ENCODE peak calls at places on chromosomes 4 and X, in five cellular contexts. X is HepG2, V is upper lobe of left lung, L is GM12878, S is K562. W is an unnamed sample.

GRCh38 chrX:66038115-66038514 is 1.8 kb downstream of the VSIG4 start:
- ATAC-seq in X (no peak), V (no peak), L (no peak), S (no peak), W (peak; percentile 39)

GRCh38 chr4:1053080-1053661 is 41.7 kb downstream of the FGFRL1 start:
- ATAC-seq in X (no peak), V (peak; percentile 22), L (no peak), S (no peak), W (no peak)

GRCh38 chrX:12894074-12894691 is 12.2 kb upstream of the TLR8 start:
- ATAC-seq in X (peak; percentile 64), V (peak; percentile 50), L (peak; percentile 61), S (peak; percentile 80), W (peak; percentile 48)

GRCh38 chr4:132396636-132397035 is 752.5 kb upstream of the PCDH10 start:
- ATAC-seq in X (no peak), V (no peak), L (no peak), S (no peak), W (no peak)

GRCh38 chrX:67583171-67583570 is 39.4 kb downstream of the AR start:
- ATAC-seq in X (no peak), V (no peak), L (no peak), S (no peak), W (no peak)

GRCh38 chr4:81627617-81628016 is 155.9 kb upstream of the RASGEF1B start:
- ATAC-seq in X (peak; percentile 87), V (no peak), L (no peak), S (no peak), W (no peak)

GRCh38 chrX:134932528-134933217 is 58.1 kb upstream of the SMIM10 start:
- ATAC-seq in X (peak; percentile 54), V (no peak), L (no peak), S (no peak), W (no peak)

GRCh38 chr4:2852481-2852881 is 8.8 kb downstream of the ADD1 start:
- ATAC-seq in X (no peak), V (peak; percentile 48), L (peak; percentile 67), S (peak; percentile 57), W (peak; percentile 68)

GRCh38 chr4:76001760-76002159 is 5.5 kb downstream of the CXCL9 start:
- ATAC-seq in X (no peak), V (no peak), L (no peak), S (no peak), W (no peak)

GRCh38 chrX:71217298-71217697 is 5.7 kb upstream of the GJB1 start:
- ATAC-seq in X (no peak), V (no peak), L (no peak), S (no peak), W (no peak)

GRCh38 chr4:142446965-142447474 is 399.1 kb downstream of the INPP4B start:
- ATAC-seq in X (no peak), V (no peak), L (peak; percentile 21), S (no peak), W (no peak)

GRCh38 chrX:9532349-9532748 is 67.5 kb downstream of the TBL1X start:
- ATAC-seq in X (no peak), V (no peak), L (no peak), S (no peak), W (no peak)

DNA sequence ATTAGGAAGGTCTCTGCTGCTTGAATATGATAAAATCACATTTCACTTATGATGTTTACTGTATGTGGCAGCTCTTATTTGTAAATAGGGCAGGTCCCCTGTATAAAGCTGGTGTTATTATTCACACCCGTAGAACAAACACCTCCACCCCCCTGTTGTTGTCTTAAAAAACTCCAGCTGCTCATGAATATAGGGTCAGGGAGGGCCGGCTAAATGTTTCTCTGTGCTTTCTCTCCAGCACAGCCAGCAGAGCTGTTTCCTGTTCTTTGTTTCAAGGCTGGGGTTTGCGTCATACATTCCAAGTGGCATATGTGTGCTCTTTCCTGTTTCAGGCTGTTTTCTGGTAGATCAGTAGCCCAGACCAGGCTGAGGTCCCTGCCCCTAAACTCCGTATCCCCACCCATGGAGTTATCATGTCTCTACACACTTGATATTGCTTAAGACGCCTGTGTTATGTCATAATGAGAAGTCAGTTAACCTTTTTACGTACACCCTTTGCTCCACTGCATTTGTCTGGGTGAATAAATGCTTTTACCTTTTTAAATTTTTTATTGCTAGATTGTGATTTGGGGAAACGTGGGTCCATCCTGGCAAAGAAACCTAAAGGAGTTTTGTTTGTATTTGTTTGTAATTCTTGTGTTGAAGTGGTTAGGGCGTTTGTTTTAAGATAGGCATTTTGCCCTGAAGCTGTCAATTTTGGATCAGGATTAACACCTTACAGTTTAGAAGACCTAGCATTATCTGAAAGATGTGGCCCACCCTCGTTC is 3.2 kb downstream of the KLF3 start:
- ATAC-seq in X (peak; percentile 77), V (peak; percentile 74), L (peak; percentile 48), S (peak; percentile 77), W (peak; percentile 63)
- TF ChIP-seq EP300 in X (peak; percentile 51), V (no peak), L (no peak), S (peak; percentile 90), W (no peak)

GRCh38 chr4:187491421-187491820 is 504.1 kb upstream of the ZFP42 start:
- ATAC-seq in X (no peak), V (no peak), L (no peak), S (no peak), W (no peak)
- H3K27me3 ChIP-seq in X (no peaks in the 10 kb centered on the region), V (no peaks in the 10 kb centered on the region), L (no peaks in the 10 kb centered on the region), S (no peaks in the 10 kb centered on the region), W (no peaks in the 10 kb centered on the region)

GRCh38 chr4:154564311-154564710 is 1.5 kb downstream of the FGB start:
- ATAC-seq in X (no peak), V (no peak), L (no peak), S (no peak), W (no peak)
- TF ChIP-seq POLR2AphosphoS5 in X (no peak), V (no peak), L (no peak), S (no peak), W (no peak)

GRCh38 chr4:141028024-141028529 is 105.2 kb downstream of the RNF150 start:
- ATAC-seq in X (no peak), V (no peak), L (no peak), S (no peak), W (peak; percentile 62)
- TF ChIP-seq EP300 in X (no peak), V (no peak), L (no peak), S (no peak), W (no peak)